ENCODE peak calls at places on chromosomes 13 and 19, in five cellular contexts. One of them, this sample, is unnamed.

GRCh38 chr19:6322284-6322683 is 11.1 kb downstream of the ACER1 start:
- DNase-seq in psoas muscle: no peak
- DNase-seq in ovary: no peak
- DNase-seq in AG10803: no peak
- DNase-seq in choroid plexus epithelial cell: no peak
- DNase-seq in this sample: no peak

GRCh38 chr13:112688560-112689497 is 1.0 kb upstream of the ATP11A start:
- DNase-seq in psoas muscle: no peak
- DNase-seq in ovary: no peak
- DNase-seq in AG10803: peak; percentile 4
- DNase-seq in choroid plexus epithelial cell: no peak
- DNase-seq in this sample: no peak

GRCh38 chr19:44845286-44845611 is 848 bp upstream of the NECTIN2 start:
- DNase-seq in psoas muscle: no peak
- DNase-seq in ovary: peak; percentile 68
- DNase-seq in AG10803: no peak
- DNase-seq in choroid plexus epithelial cell: no peak
- DNase-seq in this sample: no peak

GRCh38 chr19:43839139-43839538 is 12.0 kb downstream of the ZNF283 start:
- DNase-seq in psoas muscle: no peak
- DNase-seq in ovary: no peak
- DNase-seq in AG10803: no peak
- DNase-seq in choroid plexus epithelial cell: no peak
- DNase-seq in this sample: no peak

GRCh38 chr13:32150239-32150638 is 118.7 kb downstream of the FRY start:
- DNase-seq in psoas muscle: no peak
- DNase-seq in ovary: no peak
- DNase-seq in AG10803: peak; percentile 46
- DNase-seq in choroid plexus epithelial cell: peak; percentile 34
- DNase-seq in this sample: no peak

GRCh38 chr19:1864480-1865171 is 1.2 kb upstream of the KLF16 start:
- DNase-seq in psoas muscle: peak; percentile 86
- DNase-seq in ovary: peak; percentile 81
- DNase-seq in AG10803: peak; percentile 59
- DNase-seq in choroid plexus epithelial cell: peak; percentile 53
- DNase-seq in this sample: no peak

GRCh38 chr13:114081761-114082681 is 50.4 kb downstream of the RASA3 start:
- DNase-seq in psoas muscle: peak; percentile 41
- DNase-seq in ovary: peak; percentile 14
- DNase-seq in AG10803: no peak
- DNase-seq in choroid plexus epithelial cell: no peak
- DNase-seq in this sample: no peak

GRCh38 chr13:28273919-28274318 is 135.6 kb downstream of the PAN3 start:
- DNase-seq in psoas muscle: no peak
- DNase-seq in ovary: no peak
- DNase-seq in AG10803: no peak
- DNase-seq in choroid plexus epithelial cell: peak; percentile 43
- DNase-seq in this sample: no peak

GRCh38 chr19:38693380-38694223 is 46.2 kb downstream of the ACTN4 start:
- DNase-seq in psoas muscle: no peak
- DNase-seq in ovary: no peak
- DNase-seq in AG10803: peak; percentile 75
- DNase-seq in choroid plexus epithelial cell: peak; percentile 76
- DNase-seq in this sample: no peak

GRCh38 chr19:17322854-17323253 is 11.8 kb downstream of the ANO8 start:
- DNase-seq in psoas muscle: no peak
- DNase-seq in ovary: no peak
- DNase-seq in AG10803: no peak
- DNase-seq in choroid plexus epithelial cell: no peak
- DNase-seq in this sample: no peak

GRCh38 chr13:95573226-95573625 is 20.7 kb downstream of the CLDN10 start:
- DNase-seq in psoas muscle: no peak
- DNase-seq in ovary: no peak
- DNase-seq in AG10803: peak; percentile 13
- DNase-seq in choroid plexus epithelial cell: peak; percentile 48
- DNase-seq in this sample: no peak

GRCh38 chr19:38228491-38229439 is 4.7 kb upstream of the DPF1 start:
- DNase-seq in psoas muscle: no peak
- DNase-seq in ovary: no peak
- DNase-seq in AG10803: no peak
- DNase-seq in choroid plexus epithelial cell: no peak
- DNase-seq in this sample: no peak

GRCh38 chr13:89514534-89515312 is 1832.8 kb upstream of the MIR17HG start:
- DNase-seq in psoas muscle: no peak
- DNase-seq in ovary: no peak
- DNase-seq in AG10803: no peak
- DNase-seq in choroid plexus epithelial cell: peak; percentile 79
- DNase-seq in this sample: no peak

GRCh38 chr13:101514695-101515275 is 62.3 kb downstream of the ITGBL1 start:
- DNase-seq in psoas muscle: no peak
- DNase-seq in ovary: no peak
- DNase-seq in AG10803: peak; percentile 62
- DNase-seq in choroid plexus epithelial cell: peak; percentile 89
- DNase-seq in this sample: no peak

GRCh38 chr13:20412761-20413355 is 112.8 kb downstream of the CRYL1 start:
- DNase-seq in psoas muscle: no peak
- DNase-seq in ovary: no peak
- DNase-seq in AG10803: no peak
- DNase-seq in choroid plexus epithelial cell: no peak
- DNase-seq in this sample: no peak

GRCh38 chr13:49610176-49610575 is 18.1 kb upstream of the ARL11 start:
- DNase-seq in psoas muscle: no peak
- DNase-seq in ovary: no peak
- DNase-seq in AG10803: no peak
- DNase-seq in choroid plexus epithelial cell: no peak
- DNase-seq in this sample: no peak

GRCh38 chr19:38617283-38617763 is 430 bp downstream of the MAP4K1 start:
- DNase-seq in psoas muscle: no peak
- DNase-seq in ovary: peak; percentile 47
- DNase-seq in AG10803: no peak
- DNase-seq in choroid plexus epithelial cell: no peak
- DNase-seq in this sample: no peak

GRCh38 chr13:35283856-35284255 is 192.6 kb downstream of the MAB21L1 start:
- DNase-seq in psoas muscle: no peak
- DNase-seq in ovary: no peak
- DNase-seq in AG10803: peak; percentile 22
- DNase-seq in choroid plexus epithelial cell: peak; percentile 45
- DNase-seq in this sample: no peak

GRCh38 chr13:112066624-112067004 is 335 bp upstream of the SOX1 start:
- DNase-seq in psoas muscle: peak; percentile 74
- DNase-seq in ovary: peak; percentile 28
- DNase-seq in AG10803: peak; percentile 2
- DNase-seq in choroid plexus epithelial cell: no peak
- DNase-seq in this sample: no peak

GRCh38 chr19:7914099-7914498 is 531 bp upstream of the TGFBR3L start:
- DNase-seq in psoas muscle: no peak
- DNase-seq in ovary: peak; percentile 16
- DNase-seq in AG10803: no peak
- DNase-seq in choroid plexus epithelial cell: no peak
- DNase-seq in this sample: no peak

GRCh38 chr13:30301827-30302226 is 5.5 kb downstream of the KATNAL1 start:
- DNase-seq in psoas muscle: no peak
- DNase-seq in ovary: no peak
- DNase-seq in AG10803: no peak
- DNase-seq in choroid plexus epithelial cell: no peak
- DNase-seq in this sample: no peak

GRCh38 chr13:30676672-30677071 is 58.7 kb upstream of the ALOX5AP start:
- DNase-seq in psoas muscle: no peak
- DNase-seq in ovary: no peak
- DNase-seq in AG10803: peak; percentile 26
- DNase-seq in choroid plexus epithelial cell: peak; percentile 68
- DNase-seq in this sample: no peak

GRCh38 chr13:25727776-25728175 is 324.0 kb downstream of the SHISA2 start:
- DNase-seq in psoas muscle: no peak
- DNase-seq in ovary: no peak
- DNase-seq in AG10803: no peak
- DNase-seq in choroid plexus epithelial cell: no peak
- DNase-seq in this sample: no peak

GRCh38 chr13:97274782-97275252 is 52.7 kb downstream of the MBNL2 start:
- DNase-seq in psoas muscle: no peak
- DNase-seq in ovary: no peak
- DNase-seq in AG10803: peak; percentile 87
- DNase-seq in choroid plexus epithelial cell: peak; percentile 81
- DNase-seq in this sample: no peak

GRCh38 chr19:10501971-10502523 is 1.1 kb downstream of the KEAP1 start:
- DNase-seq in psoas muscle: peak; percentile 94
- DNase-seq in ovary: peak; percentile 79
- DNase-seq in AG10803: peak; percentile 46
- DNase-seq in choroid plexus epithelial cell: peak; percentile 26
- DNase-seq in this sample: no peak

GRCh38 chr13:102869948-102870676 is 24.3 kb downstream of the ERCC5 start:
- DNase-seq in psoas muscle: no peak
- DNase-seq in ovary: no peak
- DNase-seq in AG10803: no peak
- DNase-seq in choroid plexus epithelial cell: no peak
- DNase-seq in this sample: no peak

GRCh38 chr13:75226092-75226491 is 255.9 kb downstream of the TBC1D4 start:
- DNase-seq in psoas muscle: no peak
- DNase-seq in ovary: no peak
- DNase-seq in AG10803: no peak
- DNase-seq in choroid plexus epithelial cell: no peak
- DNase-seq in this sample: no peak

GRCh38 chr13:64158910-64159309 is 2743.3 kb upstream of the PCDH20 start:
- DNase-seq in psoas muscle: no peak
- DNase-seq in ovary: no peak
- DNase-seq in AG10803: peak; percentile 67
- DNase-seq in choroid plexus epithelial cell: peak; percentile 74
- DNase-seq in this sample: no peak

GRCh38 chr19:4732680-4733114 is 9.1 kb upstream of the DPP9 start:
- DNase-seq in psoas muscle: peak; percentile 74
- DNase-seq in ovary: no peak
- DNase-seq in AG10803: peak; percentile 49
- DNase-seq in choroid plexus epithelial cell: peak; percentile 72
- DNase-seq in this sample: no peak

GRCh38 chr13:97028441-97029299 is 34.4 kb upstream of the OXGR1 start:
- DNase-seq in psoas muscle: peak; percentile 53
- DNase-seq in ovary: peak; percentile 44
- DNase-seq in AG10803: peak; percentile 41
- DNase-seq in choroid plexus epithelial cell: peak; percentile 68
- DNase-seq in this sample: no peak

GRCh38 chr13:42875448-42876269 is 94.3 kb downstream of the FAM216B start:
- DNase-seq in psoas muscle: no peak
- DNase-seq in ovary: peak; percentile 56
- DNase-seq in AG10803: no peak
- DNase-seq in choroid plexus epithelial cell: peak; percentile 85
- DNase-seq in this sample: no peak
- TF ChIP-seq CTCF in psoas muscle: no peak
- TF ChIP-seq CTCF in ovary: peak; percentile 72
- TF ChIP-seq CTCF in AG10803: no peak
- TF ChIP-seq CTCF in choroid plexus epithelial cell: peak; percentile 73
- TF ChIP-seq CTCF in this sample: peak; percentile 32

DNA sequence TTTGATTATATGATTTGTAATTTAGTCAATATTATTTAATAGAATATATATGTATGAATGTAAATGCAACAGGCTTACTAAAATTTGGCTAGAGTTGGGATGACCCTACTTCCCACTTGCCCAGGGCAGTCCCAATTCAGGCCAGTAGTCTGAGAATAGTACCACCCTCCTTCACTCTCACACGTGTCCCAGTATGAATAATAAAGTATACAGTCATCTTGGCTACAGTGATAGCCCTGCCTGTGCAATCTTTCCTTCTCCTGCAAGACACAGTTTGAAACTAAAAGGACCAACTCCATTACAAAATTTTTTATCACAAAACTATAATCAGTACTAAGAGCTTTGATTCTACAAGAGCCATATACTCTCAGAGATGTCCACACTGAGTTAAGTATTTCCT is 76.2 kb downstream of the SACS start:
- DNase-seq in psoas muscle: no peak
- DNase-seq in ovary: no peak
- DNase-seq in AG10803: no peak
- DNase-seq in choroid plexus epithelial cell: no peak
- DNase-seq in this sample: no peak
- TF ChIP-seq CTCF in psoas muscle: no peak
- TF ChIP-seq CTCF in ovary: no peak
- TF ChIP-seq CTCF in AG10803: no peak
- TF ChIP-seq CTCF in choroid plexus epithelial cell: no peak
- TF ChIP-seq CTCF in this sample: no peak

DNA sequence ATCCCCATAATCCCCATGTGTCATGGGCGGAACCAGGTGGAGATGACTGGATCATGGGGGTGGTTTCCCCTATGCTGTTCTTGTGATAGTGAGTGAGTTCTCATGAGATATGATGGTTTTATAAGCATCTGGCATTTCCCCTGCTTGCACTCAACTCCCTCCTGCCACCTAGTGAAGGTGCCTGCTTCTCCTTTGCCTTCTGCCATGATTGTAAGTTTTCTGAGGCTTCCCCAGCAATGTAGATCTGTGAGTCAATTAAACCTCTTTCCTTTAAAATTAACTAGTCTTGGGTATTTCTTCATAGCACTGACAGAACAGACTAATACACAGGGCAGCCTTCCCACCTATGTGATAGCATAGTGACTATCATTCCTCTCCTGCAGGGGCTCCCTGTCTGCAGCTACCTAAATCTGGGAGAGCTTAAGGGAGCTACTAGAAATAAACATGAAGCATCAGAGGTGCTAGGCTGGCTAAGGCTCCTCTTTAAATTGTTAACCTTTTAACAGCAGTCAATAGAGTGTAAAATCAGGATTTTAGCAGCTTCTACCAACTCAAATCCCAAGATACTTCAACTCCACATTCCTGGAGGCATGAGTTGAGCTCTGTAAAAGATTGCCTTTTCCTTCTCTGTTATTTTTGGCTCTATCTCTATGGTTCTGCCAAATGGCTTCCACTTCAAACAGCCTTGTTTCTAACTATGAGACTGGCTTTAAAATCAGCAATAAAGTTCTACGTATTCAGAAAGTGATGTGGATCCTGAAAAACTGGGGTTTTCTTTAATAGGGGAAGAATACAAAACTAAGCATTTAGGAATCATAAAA is 112.3 kb downstream of the VWA8 start:
- DNase-seq in psoas muscle: no peak
- DNase-seq in ovary: no peak
- DNase-seq in AG10803: peak; percentile 36
- DNase-seq in choroid plexus epithelial cell: peak; percentile 51
- DNase-seq in this sample: peak; percentile 36
- TF ChIP-seq CTCF in psoas muscle: no peak
- TF ChIP-seq CTCF in ovary: no peak
- TF ChIP-seq CTCF in AG10803: no peak
- TF ChIP-seq CTCF in choroid plexus epithelial cell: peak; percentile 48
- TF ChIP-seq CTCF in this sample: no peak

GRCh38 chr13:110379905-110380341 is 72.8 kb downstream of the COL4A2 start:
- DNase-seq in psoas muscle: no peak
- DNase-seq in ovary: no peak
- DNase-seq in AG10803: peak; percentile 42
- DNase-seq in choroid plexus epithelial cell: peak; percentile 64
- DNase-seq in this sample: no peak

GRCh38 chr13:110374644-110375370 is 67.7 kb downstream of the COL4A2 start:
- DNase-seq in psoas muscle: no peak
- DNase-seq in ovary: no peak
- DNase-seq in AG10803: no peak
- DNase-seq in choroid plexus epithelial cell: no peak
- DNase-seq in this sample: no peak

GRCh38 chr13:110379358-110379757 is 72.3 kb downstream of the COL4A2 start:
- DNase-seq in psoas muscle: no peak
- DNase-seq in ovary: no peak
- DNase-seq in AG10803: no peak
- DNase-seq in choroid plexus epithelial cell: no peak
- DNase-seq in this sample: no peak

GRCh38 chr13:110376120-110376519 is 69.0 kb downstream of the COL4A2 start:
- DNase-seq in psoas muscle: no peak
- DNase-seq in ovary: no peak
- DNase-seq in AG10803: no peak
- DNase-seq in choroid plexus epithelial cell: peak; percentile 73
- DNase-seq in this sample: no peak

GRCh38 chr13:110377178-110378175 is 70.4 kb downstream of the COL4A2 start:
- DNase-seq in psoas muscle: no peak
- DNase-seq in ovary: no peak
- DNase-seq in AG10803: no peak
- DNase-seq in choroid plexus epithelial cell: no peak
- DNase-seq in this sample: no peak
- TF ChIP-seq CTCF in psoas muscle: no peak
- TF ChIP-seq CTCF in ovary: no peak
- TF ChIP-seq CTCF in AG10803: no peak
- TF ChIP-seq CTCF in choroid plexus epithelial cell: no peak
- TF ChIP-seq CTCF in this sample: no peak

This sample was measured in AG04449.